ENCODE peak calls at places on chromosomes 13 and 19, in seven cellular contexts. N is omental fat pad, J is fibroblast of lung, I is nephron progenitor cell, L is WERI-Rb-1, P is choroid plexus epithelial cell, S is LNCaP clone FGC. U is an unnamed sample.

GRCh38 chr19:17156947-17157302 is 58.2 kb upstream of the USE1 start:
- DNase-seq in N (no peak), J (no peak), I (no peak), L (no peak), P (no peak), S (no peak), U (no peak)

GRCh38 chr13:29934531-29935308 is 84.3 kb upstream of the UBL3 start:
- DNase-seq in N (no peak), J (no peak), I (no peak), L (no peak), P (no peak), S (no peak), U (no peak)

GRCh38 chr13:34521166-34521565 is 420.9 kb upstream of the NBEA start:
- DNase-seq in N (no peak), J (no peak), I (no peak), L (no peak), P (no peak), S (no peak), U (no peak)

GRCh38 chr19:7670150-7670784 is 1.4 kb downstream of the RETN start:
- DNase-seq in N (no peak), J (no peak), I (peak), L (no peak), P (no peak), S (no peak), U (no peak)

GRCh38 chr19:29535432-29535831 is 9.6 kb downstream of the VSTM2B start:
- DNase-seq in N (no peak), J (no peak), I (peak), L (no peak), P (no peak), S (no peak), U (no peak)

GRCh38 chr19:52689804-52690394 is 44.9 kb downstream of the ZNF611 start:
- DNase-seq in N (no peak), J (no peak), I (peak), L (peak), P (no peak), S (no peak), U (no peak)

GRCh38 chr13:93398167-93398566 is 171.6 kb downstream of the GPC6 start:
- DNase-seq in N (no peak), J (peak), I (no peak), L (no peak), P (peak), S (no peak), U (no peak)

GRCh38 chr13:51913421-51914136 is 51.8 kb downstream of the CCDC70 start:
- DNase-seq in N (no peak), J (no peak), I (no peak), L (no peak), P (no peak), S (no peak), U (no peak)

GRCh38 chr19:7415163-7415856 is 66.6 kb downstream of the ARHGEF18 start:
- DNase-seq in N (no peak), J (peak), I (no peak), L (no peak), P (peak), S (no peak), U (no peak)

GRCh38 chr13:98214008-98214643 is 37.1 kb upstream of the RNF113B start:
- DNase-seq in N (no peak), J (peak), I (peak), L (peak), P (peak), S (no peak), U (peak)

GRCh38 chr13:61648546-61648945 is 232.9 kb upstream of the PCDH20 start:
- DNase-seq in N (no peak), J (no peak), I (no peak), L (no peak), P (no peak), S (no peak), U (no peak)

GRCh38 chr13:85441364-85441763 is 357.9 kb downstream of the SLITRK6 start:
- DNase-seq in N (no peak), J (no peak), I (no peak), L (no peak), P (no peak), S (no peak), U (no peak)

GRCh38 chr19:4225902-4226301 is 3.4 kb upstream of the EBI3 start:
- DNase-seq in N (no peak), J (no peak), I (no peak), L (no peak), P (no peak), S (no peak), U (no peak)

GRCh38 chr19:27652281-27652680 is 1560.7 kb downstream of the UQCRFS1 start:
- DNase-seq in N (no peak), J (no peak), I (no peak), L (no peak), P (no peak), S (no peak), U (no peak)

GRCh38 chr19:18309525-18310064 is 13.3 kb downstream of the LSM4 start:
- DNase-seq in N (no peak), J (no peak), I (no peak), L (no peak), P (no peak), S (no peak), U (no peak)

GRCh38 chr13:92843549-92843948 is 383.1 kb upstream of the GPC6 start:
- DNase-seq in N (no peak), J (peak), I (no peak), L (no peak), P (peak), S (no peak), U (peak)

GRCh38 chr19:39906283-39906682 is 28.2 kb downstream of the FCGBP start:
- DNase-seq in N (no peak), J (no peak), I (no peak), L (no peak), P (no peak), S (no peak), U (no peak)

GRCh38 chr13:95137096-95137495 is 164.2 kb downstream of the ABCC4 start:
- DNase-seq in N (no peak), J (peak), I (no peak), L (no peak), P (peak), S (no peak), U (peak)

GRCh38 chr19:38617764-38618589 is at the start of gene MAP4K1:
- DNase-seq in N (no peak), J (no peak), I (no peak), L (peak), P (no peak), S (no peak), U (no peak)

GRCh38 chr19:1038995-1039645 is 787 bp upstream of the ABCA7 start:
- DNase-seq in N (no peak), J (peak), I (no peak), L (no peak), P (no peak), S (no peak), U (no peak)

GRCh38 chr13:110274687-110275086 is 32.3 kb downstream of the COL4A1 start:
- DNase-seq in N (no peak), J (no peak), I (no peak), L (no peak), P (no peak), S (no peak), U (no peak)
- TF ChIP-seq CTCF in N (no peak), J (peak), I (no peak), L (peak), P (peak), S (peak), U (peak)

GRCh38 chr13:45393941-45394570 is 24.1 kb downstream of the SLC25A30 start:
- DNase-seq in N (no peak), J (peak), I (peak), L (peak), P (peak), S (no peak), U (peak)
- TF ChIP-seq CTCF in N (no peak), J (peak), I (peak), L (peak), P (peak), S (peak), U (peak)

GRCh38 chr19:55640043-55640576 is 692 bp upstream of the ZNF580 start:
- DNase-seq in N (no peak), J (peak), I (no peak), L (no peak), P (peak), S (no peak), U (peak)
- TF ChIP-seq CTCF in N (peak), J (peak), I (no peak), L (peak), P (peak), S (peak), U (peak)

GRCh38 chr19:13092206-13092605 is 10.5 kb downstream of the LYL1 start:
- DNase-seq in N (no peak), J (no peak), I (no peak), L (no peak), P (no peak), S (no peak), U (no peak)
- TF ChIP-seq CTCF in N (no peak), J (no peak), I (no peak), L (no peak), P (no peak), S (no peak), U (no peak)

GRCh38 chr19:49533551-49534488 is 6.0 kb downstream of the RCN3 start:
- DNase-seq in N (peak), J (peak), I (peak), L (peak), P (peak), S (no peak), U (no peak)
- TF ChIP-seq CTCF in N (no peak), J (no peak), I (peak), L (peak), P (peak), S (peak), U (peak)

GRCh38 chr13:109764045-109764444 is 22.3 kb downstream of the IRS2 start:
- DNase-seq in N (no peak), J (no peak), I (no peak), L (no peak), P (no peak), S (no peak), U (no peak)

GRCh38 chr13:109767023-109767422 is 19.4 kb downstream of the IRS2 start:
- DNase-seq in N (no peak), J (no peak), I (no peak), L (no peak), P (no peak), S (no peak), U (no peak)

GRCh38 chr13:109761695-109762094 is 24.7 kb downstream of the IRS2 start:
- DNase-seq in N (no peak), J (no peak), I (no peak), L (no peak), P (no peak), S (no peak), U (no peak)

GRCh38 chr13:109762791-109763190 is 23.6 kb downstream of the IRS2 start:
- DNase-seq in N (no peak), J (no peak), I (no peak), L (no peak), P (no peak), S (no peak), U (no peak)

DNA sequence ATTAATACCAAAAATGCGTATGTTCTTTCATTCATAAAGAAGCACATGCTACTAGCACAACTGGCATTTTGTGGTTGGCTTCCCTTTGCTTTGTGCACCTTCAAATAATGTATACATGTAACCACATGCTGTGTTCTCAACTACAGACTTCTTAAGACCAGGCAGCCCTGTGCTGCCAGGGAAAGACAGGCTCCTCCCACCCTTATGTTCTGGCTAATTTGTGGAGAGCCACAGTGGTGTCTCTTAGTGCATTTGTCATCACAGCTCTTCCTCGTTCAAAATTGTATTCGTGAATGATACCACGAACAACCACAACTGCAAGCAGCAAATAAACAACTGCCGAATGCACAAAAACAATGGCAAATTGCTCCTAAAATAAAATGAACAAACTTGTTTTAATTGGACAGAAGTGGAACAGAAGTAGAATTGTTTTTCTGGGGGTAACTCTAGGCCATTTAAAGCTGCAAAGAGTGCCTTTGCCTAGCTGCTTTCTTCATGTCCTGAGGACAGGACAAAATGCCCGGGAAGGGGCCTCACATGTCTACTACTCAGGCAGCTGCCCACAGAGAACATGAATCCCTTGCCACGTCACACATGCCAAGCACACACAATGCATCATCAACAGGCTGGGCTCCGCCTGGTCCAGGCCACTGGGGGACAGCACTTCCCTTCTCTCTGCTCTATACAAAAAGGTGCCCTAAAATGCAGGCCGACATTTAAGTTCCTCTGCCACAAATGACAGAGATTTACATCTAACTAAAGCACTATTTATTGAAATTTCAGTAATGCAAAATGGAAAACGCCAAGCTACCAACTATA is 21.7 kb downstream of the IRS2 start:
- DNase-seq in N (no peak), J (peak), I (no peak), L (peak), P (no peak), S (no peak), U (peak)
- TF ChIP-seq CTCF in N (no peak), J (no peak), I (no peak), L (peak), P (peak), S (no peak), U (peak)

U was measured in HFFc6.